ENCODE peak calls at places on chromosomes 3 and 15, in nine cellular contexts. P is psoas muscle, L is Peyer's patch, Q is adrenal gland, S is endothelial cell of umbilical vein, F is ovary, K is right atrium auricular region, M is body of pancreas, C is PC-3. A is an unnamed sample. For H3K27me3, the result is how much of the 10 kb centered on the place peaks cover.

GRCh38 chr3:153768559-153769469 is 352.4 kb upstream of the ARHGEF26 start:
- DNase-seq in Q (peak), F (no peak), L (peak), C (peak), K (peak), S (peak), M (peak), P (no peak), A (peak)

GRCh38 chr15:35107122-35107521 is 22.0 kb upstream of the NANOGP8 start:
- DNase-seq in S (no peak), F (no peak), M (no peak), P (no peak), C (no peak), K (no peak), Q (no peak), L (no peak), A (no peak)

GRCh38 chr3:177538743-177539730 is 341.8 kb upstream of the TBL1XR1 start:
- DNase-seq in C (peak), K (no peak), S (peak), Q (no peak), F (no peak), M (no peak), L (no peak), P (no peak), A (no peak)

GRCh38 chr3:129608087-129608935 is 1.8 kb upstream of the PLXND1 start:
- DNase-seq in P (no peak), M (peak), C (peak), Q (no peak), L (no peak), F (no peak), K (no peak), S (peak), A (no peak)

GRCh38 chr15:36879568-36880225 is 220.7 kb downstream of the MEIS2 start:
- DNase-seq in P (no peak), S (no peak), K (no peak), Q (no peak), C (no peak), F (no peak), M (no peak), L (no peak), A (no peak)

GRCh38 chr3:101829066-101829830 is 20.1 kb upstream of the NFKBIZ start:
- DNase-seq in F (peak), S (no peak), P (peak), L (no peak), K (peak), Q (peak), M (peak), C (no peak), A (no peak)

GRCh38 chr15:40340740-40341400 is at the start of gene CCDC9B:
- DNase-seq in M (peak), P (peak), K (peak), C (peak), Q (peak), F (peak), S (peak), L (peak), A (no peak)

GRCh38 chr15:51367322-51367976 is 26.0 kb downstream of the GLDN start:
- DNase-seq in K (no peak), L (no peak), F (peak), C (peak), M (no peak), S (no peak), Q (no peak), P (no peak), A (no peak)

GRCh38 chr3:7876741-7877297 is 624.8 kb upstream of the LMCD1 start:
- DNase-seq in F (no peak), P (no peak), S (peak), Q (no peak), L (no peak), K (no peak), M (no peak), C (no peak), A (peak)

GRCh38 chr3:3632439-3632838 is 166.8 kb upstream of the LRRN1 start:
- DNase-seq in L (no peak), P (no peak), M (no peak), C (no peak), Q (no peak), S (no peak), F (no peak), K (no peak), A (no peak)

GRCh38 chr15:60821462-60822061 is 342.6 kb upstream of the ICE2 start:
- DNase-seq in L (no peak), S (no peak), F (no peak), M (no peak), P (no peak), Q (no peak), K (no peak), C (no peak), A (no peak)

GRCh38 chr15:44394062-44394461 is 33.4 kb upstream of the CTDSPL2 start:
- DNase-seq in C (no peak), P (no peak), L (no peak), F (no peak), S (no peak), M (no peak), Q (no peak), K (no peak), A (no peak)

GRCh38 chr15:67185621-67186225 is 68.7 kb downstream of the AAGAB start:
- DNase-seq in K (peak), Q (no peak), S (no peak), P (peak), M (no peak), F (no peak), L (peak), C (no peak), A (no peak)

GRCh38 chr3:62073038-62073437 is 300.3 kb downstream of the FEZF2 start:
- DNase-seq in K (no peak), P (no peak), C (no peak), Q (no peak), L (no peak), S (no peak), F (no peak), M (no peak), A (no peak)

GRCh38 chr3:124886168-124887051 is 755 bp downstream of the ITGB5 start:
- DNase-seq in S (peak), L (peak), C (peak), K (no peak), M (peak), P (peak), Q (peak), F (peak), A (peak)

GRCh38 chr15:69304176-69304533 is 5.4 kb downstream of the PAQR5 start:
- DNase-seq in M (no peak), Q (peak), P (no peak), S (no peak), L (no peak), K (no peak), C (peak), F (no peak), A (no peak)

GRCh38 chr3:11734-12133 is 184.8 kb upstream of the CHL1 start:
- DNase-seq in K (no peak), S (no peak), M (no peak), C (no peak), F (peak), P (no peak), L (no peak), Q (peak), A (no peak)

GRCh38 chr3:193902557-193903256 is 233.2 kb upstream of the HES1 start:
- DNase-seq in M (no peak), S (no peak), C (no peak), L (no peak), P (no peak), F (no peak), K (no peak), Q (no peak), A (no peak)
- TF ChIP-seq CTCF in M (no peak), S (no peak), C (no peak), L (no peak), P (no peak), F (no peak), K (no peak), Q (no peak), A (no peak)

GRCh38 chr3:55984631-55985030 is 483.6 kb downstream of the ERC2 start:
- DNase-seq in P (no peak), Q (no peak), F (no peak), K (no peak), M (no peak), C (no peak), S (no peak), L (no peak), A (no peak)

GRCh38 chr3:55989351-55989750 is 478.9 kb downstream of the ERC2 start:
- DNase-seq in P (no peak), C (no peak), Q (no peak), K (no peak), M (no peak), F (no peak), L (no peak), S (no peak), A (no peak)

GRCh38 chr3:55988905-55989304 is 479.4 kb downstream of the ERC2 start:
- DNase-seq in S (no peak), F (peak), P (no peak), Q (no peak), K (no peak), C (no peak), M (no peak), L (no peak), A (no peak)
- H3K27ac ChIP-seq in S (no peak), F (no peak), P (no peak), Q (no peak), K (no peak), C (no peak), M (no peak), L (no peak), A (no peak)

GRCh38 chr3:10547841-10548783 is 42.7 kb upstream of the ATP2B2 start:
- DNase-seq in F (no peak), K (no peak), Q (no peak), L (no peak), S (no peak), P (no peak), M (no peak), C (no peak), A (no peak)

GRCh38 chr3:10550705-10551104 is 45.3 kb upstream of the ATP2B2 start:
- DNase-seq in M (no peak), L (no peak), F (no peak), K (peak), S (no peak), Q (no peak), C (no peak), P (peak), A (no peak)

GRCh38 chr3:10551139-10551538 is 45.8 kb upstream of the ATP2B2 start:
- DNase-seq in F (no peak), C (no peak), P (no peak), K (no peak), Q (no peak), L (no peak), S (no peak), M (no peak), A (no peak)

GRCh38 chr3:10548997-10549396 is 43.6 kb upstream of the ATP2B2 start:
- DNase-seq in F (no peak), P (no peak), K (peak), Q (no peak), L (no peak), M (no peak), S (no peak), C (peak), A (no peak)

DNA sequence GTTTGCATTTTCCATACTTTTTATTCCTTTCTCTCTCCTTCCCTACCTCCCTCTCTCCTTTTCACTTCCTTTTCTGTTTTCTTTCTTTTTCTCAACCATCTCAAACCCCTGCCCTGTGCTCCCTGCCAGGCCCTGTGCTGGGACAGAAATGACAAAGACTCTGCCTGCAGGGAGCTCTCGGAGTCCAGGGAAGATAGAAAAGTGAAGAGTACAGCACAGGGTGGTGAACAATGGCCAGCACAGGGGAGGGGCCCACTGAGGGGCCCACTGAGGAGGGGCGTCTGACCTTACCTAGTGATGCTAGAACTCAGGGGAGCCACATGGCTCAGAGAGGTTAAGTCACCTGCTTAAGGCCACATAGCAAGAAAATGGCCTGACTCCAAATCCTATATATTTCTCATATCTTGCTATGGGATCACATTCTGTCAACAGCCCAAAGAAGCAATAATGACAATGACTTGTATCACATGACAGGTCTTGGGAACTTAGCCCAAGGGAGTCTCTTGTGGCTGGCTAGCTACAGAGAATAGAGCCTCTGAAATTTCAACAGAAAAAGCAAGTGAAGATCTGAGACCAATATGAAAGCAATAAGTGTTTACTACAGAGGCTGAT is 44.3 kb upstream of the ATP2B2 start:
- DNase-seq in Q (no peak), S (no peak), L (no peak), F (no peak), C (peak), P (no peak), K (no peak), M (no peak), A (no peak)
- H3K27me3 ChIP-seq in Q (under half), S (under half), L (under half), F (under half), C (under half), P (under half), K (under half), M (under half), A (under half)

GRCh38 chr3:179015551-179016020 is 56.0 kb downstream of the ZMAT3 start:
- DNase-seq in P (no peak), C (peak), F (no peak), L (no peak), S (peak), M (peak), K (no peak), Q (peak), A (no peak)

GRCh38 chr3:179020112-179020511 is 51.5 kb downstream of the ZMAT3 start:
- DNase-seq in Q (no peak), K (no peak), L (no peak), S (peak), C (no peak), M (no peak), P (no peak), F (no peak), A (no peak)

GRCh38 chr3:179018808-179019207 is 52.8 kb downstream of the ZMAT3 start:
- DNase-seq in S (no peak), Q (no peak), M (no peak), P (no peak), C (no peak), F (no peak), K (no peak), L (no peak), A (no peak)

GRCh38 chr3:179021119-179021903 is 50.3 kb downstream of the ZMAT3 start:
- DNase-seq in F (no peak), Q (no peak), K (no peak), M (no peak), P (no peak), C (no peak), S (no peak), L (no peak), A (no peak)

GRCh38 chr3:179016979-179017670 is 54.5 kb downstream of the ZMAT3 start:
- DNase-seq in Q (no peak), M (no peak), P (no peak), F (no peak), S (no peak), C (no peak), L (no peak), K (no peak), A (no peak)
- TF ChIP-seq CTCF in Q (no peak), M (no peak), P (no peak), F (no peak), S (no peak), C (no peak), L (no peak), K (no peak), A (no peak)

DNA sequence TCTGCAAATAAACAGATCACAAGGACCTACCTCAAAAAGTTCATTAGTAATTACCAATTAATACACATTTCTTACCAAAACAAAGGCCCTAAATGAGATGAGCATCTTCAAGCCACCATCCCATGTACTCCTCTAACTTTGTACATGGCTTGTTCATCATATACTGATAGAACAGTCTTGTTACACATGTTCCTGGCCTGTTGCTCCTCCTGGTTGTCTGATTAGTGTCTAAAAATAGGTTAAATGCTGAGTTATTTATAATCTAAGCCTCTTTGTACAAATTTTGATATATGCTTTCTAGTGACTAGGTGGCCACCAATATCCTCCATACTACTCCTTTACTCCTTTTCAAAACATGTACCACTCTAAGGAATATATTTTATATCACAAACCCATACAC is 25.0 kb downstream of the TBC1D5 start:
- DNase-seq in Q (no peak), C (no peak), P (no peak), S (no peak), K (no peak), F (no peak), L (no peak), M (no peak), A (no peak)
- H3K27ac ChIP-seq in Q (no peak), C (no peak), P (no peak), S (no peak), K (no peak), F (no peak), L (no peak), M (no peak), A (no peak)